ENCODE peak calls at places on chromosomes 4 and X, in six cellular contexts. F is Karpas-422; K is right atrium auricular region; O is naive thymus-derived CD4-positive, alpha-beta T cell; I is IMR-90; H is CD8-positive, alpha-beta T cell. X is an unnamed sample.

GRCh38 chr4:100289980-100290379 is 99.7 kb upstream of the DDIT4L start:
- DNase-seq in F (no peak), K (no peak), O (no peak), I (no peak), H (no peak), X (no peak)

GRCh38 chrX:1205681-1206611 is 6.5 kb downstream of the CRLF2 start:
- DNase-seq in F (peak; percentile 87), K (no peak), O (peak; percentile 61), I (peak; percentile 59), H (no peak), X (no peak)

GRCh38 chr4:10106421-10107039 is 10.1 kb downstream of the WDR1 start:
- DNase-seq in F (no peak), K (peak; percentile 97), O (no peak), I (peak; percentile 97), H (peak; percentile 66), X (peak; percentile 76)

GRCh38 chrX:15451913-15452312 is 41.2 kb downstream of the PIR start:
- DNase-seq in F (no peak), K (no peak), O (no peak), I (peak; percentile 21), H (no peak), X (no peak)

GRCh38 chrX:2627272-2627867 is 63.7 kb upstream of the CD99 start:
- DNase-seq in F (peak; percentile 77), K (no peak), O (no peak), I (peak; percentile 27), H (no peak), X (no peak)

GRCh38 chr4:18850763-18851331 is 829.3 kb upstream of the LCORL start:
- DNase-seq in F (no peak), K (no peak), O (no peak), I (no peak), H (no peak), X (no peak)

GRCh38 chr4:94126669-94127068 is 81.0 kb upstream of the SMARCAD1 start:
- DNase-seq in F (peak; percentile 42), K (no peak), O (no peak), I (no peak), H (no peak), X (no peak)

GRCh38 chr4:186400676-186401075 is 134.7 kb downstream of the F11 start:
- DNase-seq in F (no peak), K (no peak), O (no peak), I (peak; percentile 37), H (no peak), X (no peak)

GRCh38 chr4:17092990-17093880 is 194.8 kb upstream of the LDB2 start:
- DNase-seq in F (no peak), K (no peak), O (no peak), I (no peak), H (no peak), X (no peak)

GRCh38 chr4:33262809-33263208 is 2542.6 kb downstream of the PCDH7 start:
- DNase-seq in F (no peak), K (no peak), O (no peak), I (no peak), H (no peak), X (no peak)

GRCh38 chr4:128517096-128517738 is 229.6 kb upstream of the PGRMC2 start:
- DNase-seq in F (peak; percentile 87), K (no peak), O (no peak), I (peak; percentile 61), H (no peak), X (no peak)

GRCh38 chrX:107940095-107940494 is 42.1 kb downstream of the TEX13B start:
- DNase-seq in F (no peak), K (no peak), O (no peak), I (no peak), H (no peak), X (no peak)

GRCh38 chr4:63316633-63317032 is 1092.6 kb downstream of the TECRL start:
- DNase-seq in F (no peak), K (no peak), O (no peak), I (no peak), H (no peak), X (no peak)

GRCh38 chrX:108071578-108071977 is 19.8 kb downstream of the PSMD10 start:
- DNase-seq in F (no peak), K (no peak), O (no peak), I (no peak), H (no peak), X (no peak)

GRCh38 chrX:106246511-106246910 is 78.4 kb downstream of the PWWP3B start:
- DNase-seq in F (no peak), K (no peak), O (no peak), I (no peak), H (no peak), X (no peak)

GRCh38 chr4:117514779-117515178 is 429.4 kb upstream of the TRAM1L1 start:
- DNase-seq in F (no peak), K (no peak), O (no peak), I (no peak), H (no peak), X (no peak)

GRCh38 chr4:169823685-169824084 is 65.9 kb upstream of the HPF1 start:
- DNase-seq in F (peak; percentile 46), K (no peak), O (peak; percentile 4), I (peak; percentile 60), H (no peak), X (no peak)

GRCh38 chr4:53508446-53508845 is 82.8 kb downstream of the LNX1 start:
- DNase-seq in F (no peak), K (no peak), O (no peak), I (peak; percentile 91), H (no peak), X (no peak)

GRCh38 chr4:32560306-32560705 is 1840.1 kb downstream of the PCDH7 start:
- DNase-seq in F (no peak), K (no peak), O (no peak), I (no peak), H (no peak), X (peak; percentile 34)

GRCh38 chrX:140733766-140734342 is 24.3 kb downstream of the LINC00632 start:
- DNase-seq in F (peak; percentile 68), K (no peak), O (no peak), I (peak; percentile 57), H (no peak), X (no peak)

GRCh38 chr4:141046255-141046654 is 87.0 kb downstream of the RNF150 start:
- DNase-seq in F (no peak), K (no peak), O (no peak), I (peak; percentile 100), H (no peak), X (no peak)

GRCh38 chr4:66681962-66682361 is 863.3 kb downstream of the CENPC start:
- DNase-seq in F (no peak), K (no peak), O (no peak), I (peak; percentile 3), H (no peak), X (no peak)

GRCh38 chrX:119266364-119266995 is 30.4 kb downstream of the PGRMC1 start:
- DNase-seq in F (peak; percentile 63), K (peak; percentile 61), O (no peak), I (peak; percentile 12), H (peak; percentile 7), X (no peak)

GRCh38 chrX:41716217-41716616 is 7.8 kb upstream of the GPR82 start:
- DNase-seq in F (no peak), K (no peak), O (no peak), I (no peak), H (no peak), X (no peak)

GRCh38 chrX:41718481-41719245 is 5.3 kb upstream of the GPR82 start:
- DNase-seq in F (no peak), K (no peak), O (no peak), I (no peak), H (no peak), X (no peak)

GRCh38 chrX:41720125-41720780 is 3.7 kb upstream of the GPR82 start:
- DNase-seq in F (no peak), K (no peak), O (no peak), I (peak; percentile 41), H (peak; percentile 32), X (no peak)

GRCh38 chrX:41721590-41721989 is 2.4 kb upstream of the GPR82 start:
- DNase-seq in F (no peak), K (no peak), O (no peak), I (no peak), H (no peak), X (no peak)

DNA sequence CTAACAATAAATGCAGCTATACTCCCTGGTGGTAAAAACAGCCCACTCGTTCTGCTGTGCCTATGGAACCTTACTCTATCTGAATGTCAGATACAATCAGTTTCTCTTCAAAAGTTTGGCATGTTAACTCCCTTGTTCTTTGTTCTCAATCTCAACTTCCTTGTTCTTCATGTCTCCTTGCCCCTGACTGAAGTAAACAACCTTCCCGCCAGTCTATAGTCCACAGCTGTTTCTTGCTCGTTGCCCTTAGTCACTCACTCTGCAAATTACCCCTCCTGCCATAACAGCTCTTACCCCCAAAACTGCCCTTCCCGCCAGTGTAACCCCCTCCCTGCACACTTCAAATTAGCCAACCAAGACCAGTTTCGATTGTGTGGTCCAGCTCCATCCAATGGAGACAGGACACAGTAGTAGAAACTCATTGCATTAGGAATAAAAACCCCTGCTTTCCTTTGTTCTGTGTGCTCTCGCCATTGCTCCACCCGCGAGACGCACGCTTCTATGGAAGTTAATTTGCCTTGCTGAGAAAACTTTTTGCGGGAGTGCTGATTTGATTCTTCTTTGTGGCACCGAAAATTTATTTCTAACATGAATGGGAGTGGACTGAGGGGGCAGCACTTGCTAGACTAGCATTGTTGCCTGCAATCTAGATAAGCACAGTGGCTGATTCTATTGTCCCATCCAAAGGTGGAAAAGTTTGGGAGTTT is 7.1 kb upstream of the GPR82 start:
- DNase-seq in F (no peak), K (no peak), O (no peak), I (no peak), H (no peak), X (no peak)
- H3K9me3 ChIP-seq in F (no peaks in the 10 kb centered on the region), K (peaks cover 15% of the 10 kb centered on the region), O (no peaks in the 10 kb centered on the region), I (peaks cover 8% of the 10 kb centered on the region), H (no peaks in the 10 kb centered on the region), X (no peaks in the 10 kb centered on the region)

GRCh38 chrX:40154853-40155616 is 57.3 kb upstream of the BCOR start:
- DNase-seq in F (no peak), K (peak; percentile 85), O (no peak), I (peak; percentile 50), H (no peak), X (peak; percentile 76)
- H3K9me3 ChIP-seq in F (no peaks in the 10 kb centered on the region), K (no peaks in the 10 kb centered on the region), O (no peaks in the 10 kb centered on the region), I (no peaks in the 10 kb centered on the region), H (no peaks in the 10 kb centered on the region), X (no peaks in the 10 kb centered on the region)

DNA sequence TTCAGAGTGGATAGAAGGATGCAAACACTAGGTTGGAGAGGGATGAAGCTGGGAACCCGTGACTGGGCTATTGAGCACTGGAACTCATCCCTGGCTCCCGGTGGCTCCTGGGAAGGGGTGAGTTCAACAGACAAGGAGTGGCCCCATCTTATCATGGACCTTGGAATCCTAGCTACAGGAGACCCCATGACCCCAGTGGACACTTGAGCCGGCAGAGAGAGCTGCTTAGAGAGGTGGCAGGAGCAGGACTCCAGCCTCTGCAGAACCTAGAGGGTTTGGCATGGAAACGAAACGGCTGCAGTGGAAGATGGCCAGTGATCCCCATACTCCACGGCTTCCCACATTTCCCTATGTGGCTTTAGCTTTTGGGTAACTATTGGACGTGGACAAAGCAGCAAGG is 205.8 kb upstream of the SPANXN1 start:
- DNase-seq in F (no peak), K (no peak), O (no peak), I (no peak), H (no peak), X (no peak)
- H3K9me3 ChIP-seq in F (peaks cover 50% of the 10 kb centered on the region), K (peaks cover 5% of the 10 kb centered on the region), O (no peaks in the 10 kb centered on the region), I (peaks cover 6% of the 10 kb centered on the region), H (no peaks in the 10 kb centered on the region), X (no peaks in the 10 kb centered on the region)

DNA sequence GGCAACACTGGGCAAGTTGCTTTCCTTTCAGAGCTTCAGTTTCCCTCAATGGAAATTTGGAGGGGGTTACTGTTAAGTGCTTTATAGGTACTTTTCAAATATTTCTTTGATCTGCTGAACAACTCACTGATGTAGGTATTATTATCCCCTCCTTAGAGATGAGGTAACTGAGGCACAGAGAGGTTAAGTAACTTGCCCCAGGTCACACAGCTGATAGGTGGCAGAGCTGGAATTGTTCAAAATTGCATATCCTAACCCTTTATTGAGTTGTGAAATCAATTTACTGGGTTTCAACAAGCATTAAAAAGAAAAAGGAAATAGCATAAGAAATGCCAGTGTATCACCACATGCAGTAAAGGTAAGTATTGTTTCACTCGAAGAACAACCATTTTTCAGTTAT is 6.6 kb downstream of the PPP1R3F start:
- DNase-seq in F (no peak), K (no peak), O (no peak), I (no peak), H (no peak), X (no peak)
- H3K9me3 ChIP-seq in F (no peaks in the 10 kb centered on the region), K (no peaks in the 10 kb centered on the region), O (no peaks in the 10 kb centered on the region), I (no peaks in the 10 kb centered on the region), H (no peaks in the 10 kb centered on the region), X (no peaks in the 10 kb centered on the region)